ENCODE peak calls at places on chromosomes 7 and 10, in four cellular contexts. One of them, this sample, is unnamed.

GRCh38 chr10:79046991-79047874 is 21.5 kb upstream of the ZMIZ1 start:
- DNase-seq in iPS-NIHi11: no peak
- DNase-seq in PC-3: no peak
- DNase-seq in colonic mucosa: no peak
- DNase-seq in this sample: no peak

GRCh38 chr7:194257-194995 is 2.1 kb downstream of the FAM20C start:
- DNase-seq in iPS-NIHi11: peak; percentile 73
- DNase-seq in PC-3: no peak
- DNase-seq in colonic mucosa: peak; percentile 33
- DNase-seq in this sample: no peak

GRCh38 chr7:143381427-143382125 is 431 bp downstream of the ZYX start:
- DNase-seq in iPS-NIHi11: no peak
- DNase-seq in PC-3: peak; percentile 62
- DNase-seq in colonic mucosa: peak; percentile 70
- DNase-seq in this sample: no peak

GRCh38 chr7:2638224-2638991 is 6.6 kb downstream of the TTYH3 start:
- DNase-seq in iPS-NIHi11: no peak
- DNase-seq in PC-3: no peak
- DNase-seq in colonic mucosa: no peak
- DNase-seq in this sample: no peak

GRCh38 chr7:139116999-139117398 is 7.5 kb upstream of the ZC3HAV1 start:
- DNase-seq in iPS-NIHi11: no peak
- DNase-seq in PC-3: peak; percentile 11
- DNase-seq in colonic mucosa: no peak
- DNase-seq in this sample: no peak

GRCh38 chr10:33817647-33818046 is 483.2 kb upstream of the NRP1 start:
- DNase-seq in iPS-NIHi11: no peak
- DNase-seq in PC-3: no peak
- DNase-seq in colonic mucosa: no peak
- DNase-seq in this sample: no peak

GRCh38 chr7:1028775-1029636 is 15.3 kb upstream of the GPR146 start:
- DNase-seq in iPS-NIHi11: peak; percentile 85
- DNase-seq in PC-3: peak; percentile 91
- DNase-seq in colonic mucosa: peak; percentile 89
- DNase-seq in this sample: no peak

GRCh38 chr10:9081253-9081652 is 1026.8 kb downstream of the GATA3 start:
- DNase-seq in iPS-NIHi11: no peak
- DNase-seq in PC-3: peak; percentile 12
- DNase-seq in colonic mucosa: no peak
- DNase-seq in this sample: no peak

GRCh38 chr10:45404087-45404769 is 30.2 kb downstream of the ALOX5 start:
- DNase-seq in iPS-NIHi11: no peak
- DNase-seq in PC-3: no peak
- DNase-seq in colonic mucosa: no peak
- DNase-seq in this sample: no peak

GRCh38 chr7:138493535-138493934 is 33.5 kb downstream of the TRIM24 start:
- DNase-seq in iPS-NIHi11: no peak
- DNase-seq in PC-3: no peak
- DNase-seq in colonic mucosa: no peak
- DNase-seq in this sample: no peak

GRCh38 chr7:26532490-26532889 is 240.8 kb downstream of the SNX10 start:
- DNase-seq in iPS-NIHi11: no peak
- DNase-seq in PC-3: no peak
- DNase-seq in colonic mucosa: no peak
- DNase-seq in this sample: no peak

GRCh38 chr7:113912881-113913280 is 5.9 kb downstream of the PPP1R3A start:
- DNase-seq in iPS-NIHi11: no peak
- DNase-seq in PC-3: no peak
- DNase-seq in colonic mucosa: no peak
- DNase-seq in this sample: no peak

GRCh38 chr10:76111986-76112825 is 680.8 kb downstream of the LRMDA start:
- DNase-seq in iPS-NIHi11: no peak
- DNase-seq in PC-3: no peak
- DNase-seq in colonic mucosa: no peak
- DNase-seq in this sample: no peak

GRCh38 chr10:112229901-112230300 is 46.3 kb upstream of the GPAM start:
- DNase-seq in iPS-NIHi11: no peak
- DNase-seq in PC-3: no peak
- DNase-seq in colonic mucosa: no peak
- DNase-seq in this sample: no peak

GRCh38 chr10:69090687-69091450 is 3.0 kb downstream of the SRGN start:
- DNase-seq in iPS-NIHi11: no peak
- DNase-seq in PC-3: peak; percentile 83
- DNase-seq in colonic mucosa: no peak
- DNase-seq in this sample: no peak

GRCh38 chr10:20708305-20708704 is 188.8 kb downstream of the NEBL start:
- DNase-seq in iPS-NIHi11: no peak
- DNase-seq in PC-3: no peak
- DNase-seq in colonic mucosa: no peak
- DNase-seq in this sample: no peak

GRCh38 chr7:3979956-3980643 is 679.0 kb downstream of the SDK1 start:
- DNase-seq in iPS-NIHi11: peak; percentile 33
- DNase-seq in PC-3: no peak
- DNase-seq in colonic mucosa: no peak
- DNase-seq in this sample: no peak

GRCh38 chr7:127717502-127718125 is 65.6 kb downstream of the SND1 start:
- DNase-seq in iPS-NIHi11: no peak
- DNase-seq in PC-3: no peak
- DNase-seq in colonic mucosa: no peak
- DNase-seq in this sample: no peak

GRCh38 chr7:141649865-141650499 is 52.0 kb downstream of the DENND11 start:
- DNase-seq in iPS-NIHi11: peak; percentile 72
- DNase-seq in PC-3: peak; percentile 83
- DNase-seq in colonic mucosa: peak; percentile 46
- DNase-seq in this sample: no peak

GRCh38 chr10:101770331-101771215 is 5.3 kb downstream of the FGF8 start:
- DNase-seq in iPS-NIHi11: no peak
- DNase-seq in PC-3: no peak
- DNase-seq in colonic mucosa: no peak
- DNase-seq in this sample: no peak

GRCh38 chr10:103982639-103983038 is 15.7 kb downstream of the SLK start:
- DNase-seq in iPS-NIHi11: peak; percentile 36
- DNase-seq in PC-3: no peak
- DNase-seq in colonic mucosa: peak; percentile 46
- DNase-seq in this sample: no peak

GRCh38 chr10:131213651-131214505 is 97.6 kb downstream of the TCERG1L start:
- DNase-seq in iPS-NIHi11: no peak
- DNase-seq in PC-3: no peak
- DNase-seq in colonic mucosa: no peak
- DNase-seq in this sample: no peak

GRCh38 chr7:153188161-153188560 is 428.6 kb downstream of the ACTR3B start:
- DNase-seq in iPS-NIHi11: no peak
- DNase-seq in PC-3: no peak
- DNase-seq in colonic mucosa: no peak
- DNase-seq in this sample: no peak

GRCh38 chr10:69337312-69338132 is 59.2 kb downstream of the HK1 start:
- DNase-seq in iPS-NIHi11: no peak
- DNase-seq in PC-3: no peak
- DNase-seq in colonic mucosa: no peak
- DNase-seq in this sample: no peak

GRCh38 chr7:116859323-116859722 is 3.1 kb upstream of the CAPZA2 start:
- DNase-seq in iPS-NIHi11: no peak
- DNase-seq in PC-3: peak; percentile 73
- DNase-seq in colonic mucosa: no peak
- DNase-seq in this sample: no peak

GRCh38 chr7:26553582-26553981 is 261.9 kb downstream of the SNX10 start:
- DNase-seq in iPS-NIHi11: no peak
- DNase-seq in PC-3: no peak
- DNase-seq in colonic mucosa: no peak
- DNase-seq in this sample: no peak

GRCh38 chr7:44634839-44635591 is 28.6 kb downstream of the OGDH start:
- DNase-seq in iPS-NIHi11: no peak
- DNase-seq in PC-3: no peak
- DNase-seq in colonic mucosa: peak; percentile 91
- DNase-seq in this sample: no peak

GRCh38 chr10:73601486-73601921 is 10.4 kb upstream of the USP54 start:
- DNase-seq in iPS-NIHi11: peak; percentile 77
- DNase-seq in PC-3: peak; percentile 100
- DNase-seq in colonic mucosa: peak; percentile 88
- DNase-seq in this sample: no peak

GRCh38 chr7:2958416-2959342 is 85.0 kb downstream of the CARD11 start:
- DNase-seq in iPS-NIHi11: no peak
- DNase-seq in PC-3: no peak
- DNase-seq in colonic mucosa: no peak
- DNase-seq in this sample: no peak

GRCh38 chr10:115833119-115833518 is 439.9 kb downstream of the GFRA1 start:
- DNase-seq in iPS-NIHi11: no peak
- DNase-seq in PC-3: no peak
- DNase-seq in colonic mucosa: no peak
- DNase-seq in this sample: no peak

GRCh38 chr7:155375337-155376277 is 77.9 kb downstream of the INSIG1 start:
- DNase-seq in iPS-NIHi11: no peak
- DNase-seq in PC-3: peak; percentile 15
- DNase-seq in colonic mucosa: no peak
- DNase-seq in this sample: no peak

GRCh38 chr7:131649003-131649541 is 92.6 kb upstream of the PODXL start:
- DNase-seq in iPS-NIHi11: no peak
- DNase-seq in PC-3: no peak
- DNase-seq in colonic mucosa: no peak
- DNase-seq in this sample: no peak

GRCh38 chr7:27466703-27467102 is 196.0 kb downstream of the HIBADH start:
- DNase-seq in iPS-NIHi11: no peak
- DNase-seq in PC-3: no peak
- DNase-seq in colonic mucosa: no peak
- DNase-seq in this sample: no peak